ENCODE peak calls at places on chromosome 1, in five cellular contexts. J, G, X, W and Q are unnamed samples.

GRCh38 chr1:44464361-44464760 is 59.3 kb downstream of the RNF220 start:
- DNase-seq in J (no peak), G (no peak), X (no peak), W (no peak), Q (no peak)

GRCh38 chr1:80892452-80892995 is 908.2 kb upstream of the ADGRL2 start:
- DNase-seq in J (no peak), G (no peak), X (no peak), W (no peak), Q (no peak)

GRCh38 chr1:173062156-173062938 is 11.6 kb upstream of the TNFSF18 start:
- DNase-seq in J (no peak), G (no peak), X (no peak), W (no peak), Q (no peak)

GRCh38 chr1:198472123-198472522 is 68.4 kb downstream of the ATP6V1G3 start:
- DNase-seq in J (no peak), G (no peak), X (no peak), W (no peak), Q (no peak)

GRCh38 chr1:226581650-226582330 is 33.2 kb downstream of the STUM start:
- DNase-seq in J (no peak), G (no peak), X (no peak), W (no peak), Q (no peak)

GRCh38 chr1:82538876-82539275 is 738.1 kb downstream of the ADGRL2 start:
- DNase-seq in J (no peak), G (no peak), X (no peak), W (no peak), Q (no peak)

GRCh38 chr1:43554444-43554992 is 23.8 kb downstream of the PTPRF start:
- DNase-seq in J (no peak), G (no peak), X (peak; percentile 50), W (no peak), Q (no peak)

GRCh38 chr1:2356911-2357845 is 34.2 kb downstream of the MORN1 start:
- DNase-seq in J (no peak), G (no peak), X (no peak), W (no peak), Q (no peak)

GRCh38 chr1:15950763-15951295 is 25.1 kb downstream of the ZBTB17 start:
- DNase-seq in J (no peak), G (peak; percentile 76), X (no peak), W (no peak), Q (peak; percentile 93)

GRCh38 chr1:30508651-30509050 is 214.7 kb downstream of the MATN1 start:
- DNase-seq in J (no peak), G (no peak), X (no peak), W (no peak), Q (no peak)

GRCh38 chr1:224613486-224613885 is 2.6 kb upstream of the CNIH3 start:
- DNase-seq in J (no peak), G (no peak), X (no peak), W (no peak), Q (no peak)

GRCh38 chr1:234645474-234645953 is 35.5 kb upstream of the IRF2BP2 start:
- DNase-seq in J (no peak), G (no peak), X (no peak), W (no peak), Q (no peak)

GRCh38 chr1:180188103-180188506 is 33.4 kb downstream of the QSOX1 start:
- DNase-seq in J (peak; percentile 61), G (peak; percentile 34), X (peak; percentile 27), W (peak; percentile 71), Q (no peak)

GRCh38 chr1:226133504-226134123 is 52.9 kb downstream of the ACBD3 start:
- DNase-seq in J (no peak), G (no peak), X (no peak), W (no peak), Q (no peak)

GRCh38 chr1:96116707-96117106 is 604.9 kb upstream of the PTBP2 start:
- DNase-seq in J (no peak), G (no peak), X (no peak), W (no peak), Q (no peak)

GRCh38 chr1:6251681-6252373 is 7.8 kb downstream of the HES3 start:
- DNase-seq in J (no peak), G (no peak), X (no peak), W (no peak), Q (no peak)

GRCh38 chr1:170662561-170662971 is 1.4 kb upstream of the PRRX1 start:
- DNase-seq in J (no peak), G (no peak), X (no peak), W (no peak), Q (no peak)

GRCh38 chr1:58841455-58841854 is 57.6 kb upstream of the JUN start:
- DNase-seq in J (no peak), G (no peak), X (peak; percentile 23), W (no peak), Q (no peak)

GRCh38 chr1:175641633-175642032 is 101.8 kb downstream of the TNR start:
- DNase-seq in J (no peak), G (no peak), X (no peak), W (no peak), Q (no peak)

GRCh38 chr1:182084487-182085316 is 23.2 kb upstream of the ZNF648 start:
- DNase-seq in J (peak; percentile 92), G (peak; percentile 92), X (peak; percentile 47), W (peak; percentile 86), Q (peak; percentile 93)

GRCh38 chr1:7535934-7536878 is 234.9 kb upstream of the VAMP3 start:
- DNase-seq in J (no peak), G (no peak), X (no peak), W (no peak), Q (no peak)

GRCh38 chr1:91021686-91022517 is at the start of gene ZNF644:
- DNase-seq in J (peak; percentile 91), G (peak; percentile 93), X (peak; percentile 88), W (peak; percentile 90), Q (peak; percentile 78)

GRCh38 chr1:226023735-226024134 is 24.6 kb upstream of the SDE2 start:
- DNase-seq in J (no peak), G (no peak), X (no peak), W (no peak), Q (no peak)

GRCh38 chr1:91569411-91570104 is 68.9 kb downstream of the CDC7 start:
- DNase-seq in J (no peak), G (peak; percentile 83), X (no peak), W (peak; percentile 1), Q (peak; percentile 93)

GRCh38 chr1:78716186-78716585 is 66.6 kb downstream of the IFI44 start:
- DNase-seq in J (no peak), G (no peak), X (no peak), W (no peak), Q (no peak)

GRCh38 chr1:231590453-231591198 is 36.0 kb upstream of the DISC1 start:
- DNase-seq in J (peak; percentile 65), G (peak; percentile 41), X (peak; percentile 68), W (peak; percentile 59), Q (no peak)

GRCh38 chr1:231827337-231828105 is 200.9 kb downstream of the DISC1 start:
- DNase-seq in J (no peak), G (no peak), X (no peak), W (no peak), Q (no peak)

GRCh38 chr1:203696673-203697072 is 68.3 kb upstream of the LAX1 start:
- DNase-seq in J (no peak), G (no peak), X (no peak), W (no peak), Q (no peak)

GRCh38 chr1:111553199-111553598 is 49.8 kb upstream of the ADORA3 start:
- DNase-seq in J (no peak), G (no peak), X (no peak), W (no peak), Q (no peak)

GRCh38 chr1:1429671-1430073 is 5.8 kb upstream of the VWA1 start:
- DNase-seq in J (no peak), G (no peak), X (no peak), W (no peak), Q (no peak)

GRCh38 chr1:31413405-31414005 is 492 bp downstream of the SERINC2 start:
- DNase-seq in J (peak; percentile 30), G (peak; percentile 34), X (no peak), W (no peak), Q (peak; percentile 79)

GRCh38 chr1:1419363-1419811 is 1.7 kb downstream of the ANKRD65 start:
- DNase-seq in J (no peak), G (no peak), X (no peak), W (no peak), Q (no peak)

GRCh38 chr1:17624540-17625256 is 85.2 kb downstream of the ARHGEF10L start:
- DNase-seq in J (no peak), G (no peak), X (no peak), W (no peak), Q (peak; percentile 92)

GRCh38 chr1:161314201-161314981 is at the start of gene SDHC:
- DNase-seq in J (peak; percentile 93), G (peak; percentile 88), X (peak; percentile 89), W (peak; percentile 95), Q (peak; percentile 45)